ENCODE peak calls at places on chromosomes 7 and 10, in five cellular contexts. F is H9, P is IMR-90, V is mesenchymal stem cell, E is neuronal stem cell. B is an unnamed sample.

GRCh38 chr10:121753726-121754476 is 155.7 kb upstream of the FGFR2 start:
- DNase-seq in F (no peak), P (peak), V (peak), E (no peak), B (no peak)

GRCh38 chr7:84111842-84112241 is 82.7 kb downstream of the SEMA3A start:
- DNase-seq in F (no peak), P (no peak), V (no peak), E (no peak), B (no peak)

GRCh38 chr7:75650062-75650461 is 88.7 kb downstream of the HIP1 start:
- DNase-seq in F (peak), P (no peak), V (peak), E (no peak), B (no peak)

GRCh38 chr7:25675789-25676474 is 447.6 kb upstream of the NPVF start:
- DNase-seq in F (no peak), P (no peak), V (no peak), E (no peak), B (no peak)

GRCh38 chr10:88932539-88933256 is 19.9 kb downstream of the ACTA2 start:
- DNase-seq in F (peak), P (peak), V (peak), E (peak), B (peak)

GRCh38 chr10:47357911-47358310 is 9.7 kb downstream of the RBP3 start:
- DNase-seq in F (no peak), P (no peak), V (no peak), E (no peak), B (no peak)

GRCh38 chr10:71268247-71268691 is 50.8 kb upstream of the SLC29A3 start:
- DNase-seq in F (peak), P (peak), V (peak), E (no peak), B (no peak)

GRCh38 chr10:126373137-126373536 is 15.1 kb downstream of the ADAM12 start:
- DNase-seq in F (no peak), P (peak), V (no peak), E (no peak), B (no peak)

GRCh38 chr7:132298782-132299181 is 277.5 kb downstream of the PLXNA4 start:
- DNase-seq in F (no peak), P (peak), V (peak), E (no peak), B (no peak)

GRCh38 chr10:70840836-70841235 is 25.1 kb downstream of the SGPL1 start:
- DNase-seq in F (no peak), P (no peak), V (no peak), E (no peak), B (no peak)

GRCh38 chr10:130696870-130697269 is 560.7 kb downstream of the GLRX3 start:
- DNase-seq in F (no peak), P (no peak), V (no peak), E (no peak), B (no peak)

GRCh38 chr7:33832326-33832725 is 73.0 kb upstream of the BMPER start:
- DNase-seq in F (no peak), P (no peak), V (no peak), E (no peak), B (no peak)

GRCh38 chr10:115711306-115711705 is 561.7 kb downstream of the GFRA1 start:
- DNase-seq in F (no peak), P (no peak), V (no peak), E (no peak), B (no peak)

GRCh38 chr10:85614981-85615380 is 751.6 kb downstream of the GRID1 start:
- DNase-seq in F (peak), P (no peak), V (peak), E (no peak), B (no peak)

GRCh38 chr7:113004726-113005454 is 81.7 kb downstream of the GPR85 start:
- DNase-seq in F (no peak), P (no peak), V (no peak), E (no peak), B (no peak)

GRCh38 chr10:122258136-122259074 is 12.7 kb upstream of the BTBD16 start:
- DNase-seq in F (no peak), P (peak), V (peak), E (no peak), B (no peak)

GRCh38 chr10:112950714-112951348 is 784 bp downstream of the TCF7L2 start:
- DNase-seq in F (no peak), P (peak), V (peak), E (no peak), B (no peak)

GRCh38 chr7:158705234-158705890 is 758 bp upstream of the NCAPG2 start:
- DNase-seq in F (no peak), P (no peak), V (peak), E (no peak), B (no peak)

GRCh38 chr10:79382491-79382941 is 35.2 kb downstream of the PPIF start:
- DNase-seq in F (peak), P (no peak), V (no peak), E (no peak), B (peak)

GRCh38 chr10:118754132-118754555 is 626 bp downstream of the CACUL1 start:
- DNase-seq in F (peak), P (no peak), V (peak), E (peak), B (peak)

GRCh38 chr7:151057737-151057988 is at the start of gene CDK5:
- DNase-seq in F (no peak), P (no peak), V (no peak), E (no peak), B (no peak)

GRCh38 chr7:140084972-140085371 is 22.2 kb upstream of the PARP12 start:
- DNase-seq in F (no peak), P (no peak), V (no peak), E (no peak), B (no peak)

GRCh38 chr7:135193615-135194081 is 17.7 kb downstream of the WDR91 start:
- DNase-seq in F (no peak), P (peak), V (peak), E (no peak), B (no peak)

GRCh38 chr7:101913876-101914275 is 96.5 kb downstream of the CUX1 start:
- DNase-seq in F (no peak), P (peak), V (peak), E (no peak), B (no peak)

GRCh38 chr10:85225311-85225710 is 896.9 kb downstream of the CCSER2 start:
- DNase-seq in F (no peak), P (no peak), V (no peak), E (no peak), B (no peak)

GRCh38 chr7:8362723-8363369 is 70.6 kb upstream of the NXPH1 start:
- DNase-seq in F (peak), P (no peak), V (no peak), E (no peak), B (no peak)

GRCh38 chr10:119643306-119644214 is 7.6 kb upstream of the BAG3 start:
- DNase-seq in F (no peak), P (no peak), V (no peak), E (no peak), B (no peak)

GRCh38 chr10:46308666-46309450 is 22.1 kb downstream of the ANTXRL start:
- DNase-seq in F (peak), P (no peak), V (no peak), E (no peak), B (no peak)

GRCh38 chr7:41047789-41048191 is 655.1 kb downstream of the INHBA start:
- DNase-seq in F (no peak), P (peak), V (peak), E (no peak), B (no peak)

GRCh38 chr7:151231964-151232271 is 365 bp upstream of the CHPF2 start:
- DNase-seq in F (no peak), P (no peak), V (no peak), E (no peak), B (no peak)

GRCh38 chr10:79104264-79104954 is 35.6 kb downstream of the ZMIZ1 start:
- DNase-seq in F (no peak), P (peak), V (no peak), E (no peak), B (no peak)

GRCh38 chr7:88169717-88170320 is 50.0 kb downstream of the SRI start:
- DNase-seq in F (no peak), P (peak), V (peak), E (no peak), B (no peak)

GRCh38 chr7:105691029-105691691 is 109.9 kb upstream of the EFCAB10 start:
- DNase-seq in F (peak), P (peak), V (peak), E (no peak), B (no peak)

GRCh38 chr7:115825736-115826135 is 204.8 kb downstream of the TFEC start:
- DNase-seq in F (no peak), P (peak), V (no peak), E (no peak), B (no peak)

GRCh38 chr10:48464871-48465736 is 139.8 kb downstream of the ARHGAP22 start:
- DNase-seq in F (peak), P (no peak), V (no peak), E (no peak), B (no peak)

GRCh38 chr7:90897961-90898469 is 301.9 kb downstream of the CDK14 start:
- DNase-seq in F (no peak), P (no peak), V (no peak), E (no peak), B (no peak)

GRCh38 chr7:17415955-17416354 is 117.5 kb downstream of the AHR start:
- DNase-seq in F (no peak), P (no peak), V (no peak), E (no peak), B (no peak)

GRCh38 chr10:69807696-69808095 is 6.0 kb downstream of the COL13A1 start:
- DNase-seq in F (no peak), P (peak), V (peak), E (no peak), B (no peak)

GRCh38 chr10:76649723-76650127 is 987.9 kb downstream of the KCNMA1 start:
- DNase-seq in F (no peak), P (peak), V (peak), E (no peak), B (no peak)

GRCh38 chr7:128878226-128879105 is 15.8 kb downstream of the ATP6V1F start:
- DNase-seq in F (no peak), P (no peak), V (no peak), E (no peak), B (no peak)
- H3K23ac ChIP-seq in F (no peak), P (no peak), V (no peak), E (peak), B (no peak)

GRCh38 chr10:22285130-22285529 is 31.1 kb upstream of the COMMD3 start:
- DNase-seq in F (no peak), P (no peak), V (no peak), E (no peak), B (no peak)
- H3K23ac ChIP-seq in F (no peak), P (no peak), V (no peak), E (no peak), B (no peak)

GRCh38 chr10:103824281-103824680 is 31.1 kb downstream of the SH3PXD2A start:
- DNase-seq in F (no peak), P (no peak), V (no peak), E (no peak), B (no peak)
- H3K23ac ChIP-seq in F (no peak), P (peak), V (no peak), E (no peak), B (no peak)

GRCh38 chr10:3000063-3000462 is 67.3 kb upstream of the PFKP start:
- DNase-seq in F (no peak), P (no peak), V (no peak), E (no peak), B (no peak)

GRCh38 chr10:3006093-3006492 is 61.3 kb upstream of the PFKP start:
- DNase-seq in F (no peak), P (no peak), V (no peak), E (no peak), B (no peak)

GRCh38 chr10:3002304-3002703 is 65.0 kb upstream of the PFKP start:
- DNase-seq in F (no peak), P (no peak), V (no peak), E (no peak), B (no peak)
- H3K23ac ChIP-seq in F (no peak), P (no peak), V (no peak), E (no peak), B (no peak)

DNA sequence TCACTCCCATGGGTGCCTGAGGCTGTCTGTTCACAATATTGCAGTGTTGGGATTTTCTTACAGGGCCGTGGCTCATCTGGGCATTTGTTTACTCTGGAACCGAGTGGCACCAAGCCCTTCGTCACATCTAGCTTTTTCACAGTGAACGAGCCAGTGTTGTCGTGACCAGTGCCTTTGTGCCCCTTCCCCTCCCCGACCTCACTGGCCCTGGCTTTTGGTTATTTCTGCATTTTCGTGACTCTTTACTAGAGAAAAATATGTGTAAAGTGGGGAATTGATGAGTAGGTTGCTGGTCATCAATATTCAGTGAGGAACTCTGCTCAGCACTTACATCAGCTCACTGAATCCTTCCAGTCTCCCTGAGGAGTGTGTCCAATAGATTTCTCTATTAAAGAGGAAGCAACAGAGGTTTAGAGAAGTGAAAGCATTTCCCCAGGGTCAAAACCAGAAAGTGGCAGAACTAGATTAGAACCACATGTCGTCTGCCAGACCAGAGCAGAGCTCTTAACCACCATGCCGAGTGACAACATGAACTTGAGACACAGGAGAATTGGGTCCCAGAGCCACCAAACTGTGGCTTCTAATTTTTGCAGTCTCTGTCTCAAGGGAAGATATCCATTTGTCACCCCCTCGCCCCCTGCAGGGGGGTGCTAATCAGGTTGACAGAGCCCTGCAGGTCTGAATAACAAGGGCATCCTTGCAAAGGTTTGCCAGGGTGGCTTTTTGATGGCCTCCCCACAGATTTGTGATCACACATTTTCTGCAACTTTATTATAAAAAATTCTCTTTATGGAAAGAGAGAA is 125.3 kb downstream of the CHN2 start:
- DNase-seq in F (no peak), P (no peak), V (no peak), E (no peak), B (no peak)
- H3K23ac ChIP-seq in F (no peak), P (no peak), V (no peak), E (no peak), B (no peak)

DNA sequence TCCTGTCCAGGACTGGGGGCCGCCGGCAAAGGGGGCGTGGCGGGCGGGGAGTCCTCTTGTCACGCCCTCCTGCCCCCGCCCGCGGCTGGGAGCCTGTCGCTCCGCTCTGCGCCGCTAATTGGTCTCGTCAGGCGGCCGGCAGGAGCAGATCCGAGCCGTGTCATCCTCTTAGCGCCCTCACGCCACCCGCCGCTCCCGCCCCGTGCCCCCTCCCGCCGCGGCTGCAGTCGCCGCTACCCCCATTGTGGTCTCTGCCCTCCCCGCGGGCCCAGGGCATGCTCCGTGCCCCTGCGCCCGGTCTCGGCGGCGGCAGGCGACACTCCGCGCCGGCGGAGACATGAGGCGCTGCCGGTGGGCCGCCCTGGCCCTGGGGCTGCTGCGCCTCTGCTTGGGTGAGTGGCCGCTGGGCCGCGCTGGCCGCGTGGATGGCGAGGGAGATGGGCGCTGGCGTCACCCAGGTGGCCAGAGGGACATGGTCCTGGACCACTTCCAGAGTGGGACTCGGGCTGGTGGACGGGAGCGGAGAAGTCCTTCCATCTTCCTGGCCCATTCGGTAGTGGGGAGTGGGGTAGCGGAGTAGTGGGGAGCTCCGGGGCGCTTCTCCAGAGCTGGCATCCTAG is at the start of gene CDHR1:
- DNase-seq in F (peak), P (no peak), V (no peak), E (peak), B (no peak)
- H3K23ac ChIP-seq in F (no peak), P (no peak), V (peak), E (peak), B (no peak)

DNA sequence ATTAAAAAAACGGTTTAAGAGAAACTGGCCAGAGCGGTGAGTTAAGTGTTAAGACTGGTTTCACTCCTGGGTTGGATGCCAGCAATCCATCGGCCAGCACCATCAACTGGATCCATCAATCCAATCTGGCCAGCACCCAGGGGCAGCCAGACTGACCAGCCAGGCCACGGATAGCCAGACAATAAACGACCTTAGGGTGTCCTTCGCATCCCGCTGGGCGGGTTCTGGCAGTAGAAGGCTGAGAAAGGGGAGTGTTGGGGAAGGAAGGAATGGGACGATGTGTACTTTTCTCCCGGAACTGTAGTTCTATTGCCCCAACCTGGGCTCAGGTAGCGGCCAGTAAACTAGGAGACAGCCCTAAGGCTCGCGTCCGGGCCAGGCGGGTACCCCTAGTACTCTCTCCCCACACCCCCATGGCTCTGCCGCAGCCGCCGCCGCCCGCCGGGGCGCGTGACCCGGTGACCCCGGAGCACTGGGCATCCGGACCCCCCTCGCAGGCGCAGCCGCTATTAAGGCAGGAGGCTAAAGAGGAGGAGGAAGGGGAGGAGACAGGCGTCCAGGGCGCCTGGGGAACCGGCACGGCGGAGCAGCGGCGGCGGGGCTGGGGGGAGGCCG is at the start of gene CASD1:
- DNase-seq in F (peak), P (peak), V (peak), E (peak), B (peak)
- H3K23ac ChIP-seq in F (no peak), P (peak), V (peak), E (peak), B (no peak)

B was measured in H1.